ENCODE peak calls at places on chromosomes 7 and 10, in five cellular contexts. One of them, this sample, is unnamed.

GRCh38 chr10:79390551-79391229 is 43.4 kb downstream of the PPIF start:
- DNase-seq in dorsolateral prefrontal cortex: peak; percentile 21
- DNase-seq in sigmoid colon: peak; percentile 88
- DNase-seq in neural crest cell: no peak
- DNase-seq in mucosa of descending colon: peak; percentile 49
- DNase-seq in this sample: peak; percentile 12

GRCh38 chr7:18369011-18369410 is 126.5 kb upstream of the HDAC9 start:
- DNase-seq in dorsolateral prefrontal cortex: no peak
- DNase-seq in sigmoid colon: no peak
- DNase-seq in neural crest cell: no peak
- DNase-seq in mucosa of descending colon: no peak
- DNase-seq in this sample: no peak

GRCh38 chr10:72663971-72664370 is 28.0 kb upstream of the MCU start:
- DNase-seq in neural crest cell: no peak
- DNase-seq in dorsolateral prefrontal cortex: no peak
- DNase-seq in mucosa of descending colon: no peak
- DNase-seq in sigmoid colon: no peak
- DNase-seq in this sample: no peak

GRCh38 chr10:89613582-89613981 is 31.5 kb downstream of the PANK1 start:
- DNase-seq in sigmoid colon: no peak
- DNase-seq in mucosa of descending colon: no peak
- DNase-seq in neural crest cell: no peak
- DNase-seq in dorsolateral prefrontal cortex: no peak
- DNase-seq in this sample: no peak

GRCh38 chr10:5497948-5498730 is 1.2 kb downstream of the CALML5 start:
- DNase-seq in dorsolateral prefrontal cortex: no peak
- DNase-seq in mucosa of descending colon: no peak
- DNase-seq in sigmoid colon: peak; percentile 36
- DNase-seq in neural crest cell: no peak
- DNase-seq in this sample: no peak

GRCh38 chr10:79483299-79483698 is 29.0 kb upstream of the EIF5AL1 start:
- DNase-seq in neural crest cell: no peak
- DNase-seq in sigmoid colon: no peak
- DNase-seq in dorsolateral prefrontal cortex: no peak
- DNase-seq in mucosa of descending colon: no peak
- DNase-seq in this sample: no peak

GRCh38 chr10:132153616-132154217 is 33.0 kb upstream of the DPYSL4 start:
- DNase-seq in mucosa of descending colon: peak; percentile 36
- DNase-seq in dorsolateral prefrontal cortex: no peak
- DNase-seq in neural crest cell: no peak
- DNase-seq in sigmoid colon: no peak
- DNase-seq in this sample: no peak

GRCh38 chr7:154388412-154388811 is 336.2 kb downstream of the DPP6 start:
- DNase-seq in dorsolateral prefrontal cortex: no peak
- DNase-seq in mucosa of descending colon: no peak
- DNase-seq in neural crest cell: no peak
- DNase-seq in sigmoid colon: no peak
- DNase-seq in this sample: no peak

GRCh38 chr10:43997330-43997729 is 348.6 kb upstream of the ZNF32 start:
- DNase-seq in mucosa of descending colon: no peak
- DNase-seq in sigmoid colon: no peak
- DNase-seq in dorsolateral prefrontal cortex: no peak
- DNase-seq in neural crest cell: no peak
- DNase-seq in this sample: no peak

GRCh38 chr10:70925377-70926214 is 37.2 kb upstream of the PCBD1 start:
- DNase-seq in sigmoid colon: no peak
- DNase-seq in neural crest cell: peak; percentile 67
- DNase-seq in dorsolateral prefrontal cortex: peak; percentile 54
- DNase-seq in mucosa of descending colon: no peak
- DNase-seq in this sample: peak; percentile 52

GRCh38 chr7:27917774-27918314 is 177.9 kb downstream of the TAX1BP1 start:
- DNase-seq in sigmoid colon: no peak
- DNase-seq in dorsolateral prefrontal cortex: no peak
- DNase-seq in mucosa of descending colon: no peak
- DNase-seq in neural crest cell: no peak
- DNase-seq in this sample: no peak

GRCh38 chr7:32507416-32507815 is 12.1 kb downstream of the AVL9 start:
- DNase-seq in sigmoid colon: no peak
- DNase-seq in neural crest cell: no peak
- DNase-seq in mucosa of descending colon: no peak
- DNase-seq in dorsolateral prefrontal cortex: no peak
- DNase-seq in this sample: no peak

GRCh38 chr7:104341545-104341944 is 13.1 kb downstream of the LHFPL3 start:
- DNase-seq in mucosa of descending colon: no peak
- DNase-seq in sigmoid colon: no peak
- DNase-seq in dorsolateral prefrontal cortex: no peak
- DNase-seq in neural crest cell: no peak
- DNase-seq in this sample: no peak

GRCh38 chr7:148633761-148634160 is 43.2 kb downstream of the C7orf33 start:
- DNase-seq in mucosa of descending colon: no peak
- DNase-seq in sigmoid colon: no peak
- DNase-seq in dorsolateral prefrontal cortex: no peak
- DNase-seq in neural crest cell: no peak
- DNase-seq in this sample: no peak

GRCh38 chr7:1058821-1059199 is 14.5 kb downstream of the GPR146 start:
- DNase-seq in mucosa of descending colon: peak; percentile 19
- DNase-seq in sigmoid colon: no peak
- DNase-seq in neural crest cell: no peak
- DNase-seq in dorsolateral prefrontal cortex: no peak
- DNase-seq in this sample: no peak

GRCh38 chr7:920351-921070 is 34.0 kb downstream of the ADAP1 start:
- DNase-seq in sigmoid colon: peak; percentile 52
- DNase-seq in mucosa of descending colon: peak; percentile 74
- DNase-seq in neural crest cell: no peak
- DNase-seq in dorsolateral prefrontal cortex: peak; percentile 21
- DNase-seq in this sample: no peak

GRCh38 chr10:29023678-29024077 is 265.2 kb upstream of the LYZL1 start:
- DNase-seq in neural crest cell: no peak
- DNase-seq in sigmoid colon: no peak
- DNase-seq in dorsolateral prefrontal cortex: no peak
- DNase-seq in mucosa of descending colon: no peak
- DNase-seq in this sample: no peak

GRCh38 chr7:20681258-20681882 is 65.9 kb downstream of the ABCB5 start:
- DNase-seq in neural crest cell: no peak
- DNase-seq in mucosa of descending colon: no peak
- DNase-seq in dorsolateral prefrontal cortex: no peak
- DNase-seq in sigmoid colon: no peak
- DNase-seq in this sample: no peak

GRCh38 chr10:68550747-68551411 is 9.3 kb upstream of the TET1 start:
- DNase-seq in sigmoid colon: no peak
- DNase-seq in dorsolateral prefrontal cortex: no peak
- DNase-seq in mucosa of descending colon: no peak
- DNase-seq in neural crest cell: peak; percentile 35
- DNase-seq in this sample: no peak

GRCh38 chr7:23530355-23530754 is 1.4 kb downstream of the TRA2A start:
- DNase-seq in neural crest cell: no peak
- DNase-seq in sigmoid colon: no peak
- DNase-seq in mucosa of descending colon: no peak
- DNase-seq in dorsolateral prefrontal cortex: no peak
- DNase-seq in this sample: no peak

GRCh38 chr10:224571-224970 is 89.3 kb downstream of the ZMYND11 start:
- DNase-seq in neural crest cell: no peak
- DNase-seq in mucosa of descending colon: no peak
- DNase-seq in sigmoid colon: no peak
- DNase-seq in dorsolateral prefrontal cortex: no peak
- DNase-seq in this sample: no peak

GRCh38 chr10:114002422-114002821 is 41.2 kb upstream of the ADRB1 start:
- DNase-seq in dorsolateral prefrontal cortex: no peak
- DNase-seq in sigmoid colon: no peak
- DNase-seq in neural crest cell: no peak
- DNase-seq in mucosa of descending colon: no peak
- DNase-seq in this sample: no peak

GRCh38 chr10:113712024-113712423 is 32.3 kb downstream of the CASP7 start:
- DNase-seq in neural crest cell: no peak
- DNase-seq in mucosa of descending colon: no peak
- DNase-seq in sigmoid colon: no peak
- DNase-seq in dorsolateral prefrontal cortex: no peak
- DNase-seq in this sample: no peak

GRCh38 chr7:139231513-139232376 is 708 bp downstream of the UBN2 start:
- DNase-seq in dorsolateral prefrontal cortex: peak; percentile 35
- DNase-seq in mucosa of descending colon: peak; percentile 65
- DNase-seq in neural crest cell: peak; percentile 14
- DNase-seq in sigmoid colon: peak; percentile 66
- DNase-seq in this sample: peak; percentile 42

GRCh38 chr7:5206686-5207085 is 16.7 kb downstream of the WIPI2 start:
- DNase-seq in mucosa of descending colon: no peak
- DNase-seq in dorsolateral prefrontal cortex: no peak
- DNase-seq in sigmoid colon: peak; percentile 37
- DNase-seq in neural crest cell: no peak
- DNase-seq in this sample: no peak

GRCh38 chr10:99619090-99619800 is 994 bp downstream of the SLC25A28 start:
- DNase-seq in dorsolateral prefrontal cortex: no peak
- DNase-seq in mucosa of descending colon: no peak
- DNase-seq in neural crest cell: no peak
- DNase-seq in sigmoid colon: no peak
- DNase-seq in this sample: no peak

GRCh38 chr10:117163061-117163953 is 25.2 kb upstream of the VAX1 start:
- DNase-seq in neural crest cell: peak; percentile 20
- DNase-seq in dorsolateral prefrontal cortex: no peak
- DNase-seq in sigmoid colon: no peak
- DNase-seq in mucosa of descending colon: no peak
- DNase-seq in this sample: no peak
- TF ChIP-seq CTCF in neural crest cell: peak; percentile 44
- TF ChIP-seq CTCF in dorsolateral prefrontal cortex: peak; percentile 15
- TF ChIP-seq CTCF in sigmoid colon: no peak
- TF ChIP-seq CTCF in mucosa of descending colon: no peak
- TF ChIP-seq CTCF in this sample: no peak

DNA sequence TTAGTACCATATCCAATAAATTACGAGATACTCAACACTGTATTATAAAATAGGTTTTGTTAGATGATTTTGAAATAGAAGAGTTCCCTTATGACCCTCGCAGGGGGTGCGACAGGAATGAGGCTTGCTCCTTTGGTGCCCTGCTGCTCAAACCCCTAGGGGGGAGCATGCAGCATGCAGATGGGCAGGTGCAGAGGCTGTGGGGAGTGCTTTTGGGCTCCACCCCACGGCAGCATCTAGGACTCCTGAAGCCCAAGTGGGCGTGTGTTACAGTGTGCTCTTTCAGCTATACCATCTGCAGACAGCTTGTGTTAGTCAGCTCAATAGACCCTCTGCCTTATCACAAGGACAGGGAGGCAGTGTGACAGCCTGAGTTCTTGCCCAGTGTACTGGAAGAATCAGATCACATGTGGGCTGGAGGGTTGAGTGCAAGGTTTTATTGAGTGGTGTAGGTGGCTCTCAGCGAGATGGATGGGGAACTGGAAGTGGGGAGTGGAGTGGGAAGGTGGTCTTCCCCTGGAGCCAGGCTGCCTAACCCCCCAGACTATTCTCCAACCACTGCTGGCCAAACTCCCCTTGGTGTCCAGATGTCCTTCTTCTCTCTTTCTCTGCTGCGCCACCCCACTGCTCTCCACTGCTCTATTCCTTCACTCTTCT is 3.1 kb upstream of the MRC1 start:
- DNase-seq in sigmoid colon: no peak
- DNase-seq in mucosa of descending colon: no peak
- DNase-seq in neural crest cell: no peak
- DNase-seq in dorsolateral prefrontal cortex: no peak
- DNase-seq in this sample: no peak
- TF ChIP-seq CTCF in sigmoid colon: no peak
- TF ChIP-seq CTCF in mucosa of descending colon: no peak
- TF ChIP-seq CTCF in neural crest cell: no peak
- TF ChIP-seq CTCF in dorsolateral prefrontal cortex: peak; percentile 14
- TF ChIP-seq CTCF in this sample: no peak

GRCh38 chr10:117373848-117374505 is 1.3 kb downstream of the PDZD8 start:
- DNase-seq in mucosa of descending colon: peak; percentile 65
- DNase-seq in sigmoid colon: peak; percentile 86
- DNase-seq in dorsolateral prefrontal cortex: no peak
- DNase-seq in neural crest cell: peak; percentile 10
- DNase-seq in this sample: no peak

GRCh38 chr10:117374506-117375359 is 507 bp downstream of the PDZD8 start:
- DNase-seq in neural crest cell: peak; percentile 37
- DNase-seq in sigmoid colon: peak; percentile 68
- DNase-seq in mucosa of descending colon: peak; percentile 74
- DNase-seq in dorsolateral prefrontal cortex: peak; percentile 37
- DNase-seq in this sample: peak; percentile 38

GRCh38 chr10:117370205-117370604 is 5.0 kb downstream of the PDZD8 start:
- DNase-seq in sigmoid colon: no peak
- DNase-seq in dorsolateral prefrontal cortex: no peak
- DNase-seq in mucosa of descending colon: no peak
- DNase-seq in neural crest cell: no peak
- DNase-seq in this sample: no peak

DNA sequence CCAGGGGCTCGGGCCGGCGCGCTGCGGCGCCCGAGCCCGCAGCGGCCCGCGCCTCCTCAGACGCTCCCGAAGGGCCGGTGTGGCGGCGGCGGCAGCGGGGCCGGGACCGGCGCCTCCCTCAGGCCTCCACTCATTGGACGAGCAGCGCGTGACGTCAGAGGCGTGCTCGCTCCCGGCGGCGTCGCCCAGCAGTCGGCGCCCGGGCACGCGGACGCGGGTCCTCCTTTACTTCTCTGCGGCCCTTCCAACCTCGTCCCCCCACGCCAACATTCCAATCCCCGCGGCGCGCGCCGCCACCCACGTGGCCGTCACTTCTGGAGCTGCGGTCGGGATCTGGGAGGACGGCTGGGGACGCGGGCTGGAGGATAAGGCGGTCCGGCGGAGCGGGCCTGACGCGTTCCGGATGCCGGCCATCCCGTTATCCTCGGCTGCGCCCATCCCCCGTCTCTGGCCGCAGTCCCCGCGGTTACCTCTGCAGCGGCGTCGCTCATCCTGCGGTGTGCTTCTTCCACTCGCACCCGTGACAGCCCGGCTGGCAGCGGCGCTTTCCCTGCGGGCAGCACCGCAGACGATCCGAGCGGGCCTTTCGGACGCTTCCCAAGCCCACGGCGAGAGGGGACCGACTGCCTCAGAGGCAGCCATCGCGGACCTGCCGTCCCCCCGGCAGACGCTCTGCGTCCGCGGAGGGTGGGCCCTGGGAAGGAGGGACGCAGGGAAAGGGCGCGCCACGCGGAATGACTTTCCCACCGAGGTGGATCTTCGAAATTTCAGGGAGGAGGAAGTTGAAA is at the start of gene PDZD8:
- DNase-seq in mucosa of descending colon: peak; percentile 96
- DNase-seq in sigmoid colon: peak; percentile 97
- DNase-seq in dorsolateral prefrontal cortex: peak; percentile 91
- DNase-seq in neural crest cell: peak; percentile 87
- DNase-seq in this sample: peak; percentile 96
- TF ChIP-seq CTCF in mucosa of descending colon: no peak
- TF ChIP-seq CTCF in sigmoid colon: no peak
- TF ChIP-seq CTCF in dorsolateral prefrontal cortex: peak; percentile 14
- TF ChIP-seq CTCF in neural crest cell: no peak
- TF ChIP-seq CTCF in this sample: no peak

GRCh38 chr7:51311166-51311565 is 5.4 kb downstream of the COBL start:
- DNase-seq in neural crest cell: no peak
- DNase-seq in mucosa of descending colon: no peak
- DNase-seq in sigmoid colon: no peak
- DNase-seq in dorsolateral prefrontal cortex: no peak
- DNase-seq in this sample: no peak

GRCh38 chr7:51310131-51310583 is 6.5 kb downstream of the COBL start:
- DNase-seq in neural crest cell: no peak
- DNase-seq in mucosa of descending colon: no peak
- DNase-seq in dorsolateral prefrontal cortex: no peak
- DNase-seq in sigmoid colon: no peak
- DNase-seq in this sample: no peak

GRCh38 chr7:51308738-51309102 is 7.9 kb downstream of the COBL start:
- DNase-seq in dorsolateral prefrontal cortex: no peak
- DNase-seq in sigmoid colon: no peak
- DNase-seq in mucosa of descending colon: no peak
- DNase-seq in neural crest cell: no peak
- DNase-seq in this sample: no peak

GRCh38 chr7:51307811-51308737 is 8.5 kb downstream of the COBL start:
- DNase-seq in sigmoid colon: no peak
- DNase-seq in mucosa of descending colon: no peak
- DNase-seq in neural crest cell: no peak
- DNase-seq in dorsolateral prefrontal cortex: no peak
- DNase-seq in this sample: no peak

GRCh38 chr7:51309361-51310130 is 7.1 kb downstream of the COBL start:
- DNase-seq in dorsolateral prefrontal cortex: no peak
- DNase-seq in mucosa of descending colon: no peak
- DNase-seq in sigmoid colon: no peak
- DNase-seq in neural crest cell: no peak
- DNase-seq in this sample: no peak
- TF ChIP-seq CTCF in dorsolateral prefrontal cortex: no peak
- TF ChIP-seq CTCF in mucosa of descending colon: no peak
- TF ChIP-seq CTCF in sigmoid colon: no peak
- TF ChIP-seq CTCF in neural crest cell: no peak
- TF ChIP-seq CTCF in this sample: no peak